ENCODE peak calls at places on chromosomes 16 and 17, in five cellular contexts. W, U, S, N and E are unnamed samples.

GRCh38 chr17:72205357-72205756 is 84.5 kb downstream of the SOX9 start:
- DNase-seq in U (peak), N (no peak), W (no peak), S (no peak), E (no peak)

GRCh38 chr16:88335150-88335685 is 47.5 kb upstream of the ZNF469 start:
- DNase-seq in W (peak), S (no peak), U (no peak), N (no peak), E (no peak)

GRCh38 chr17:12209792-12210191 is 189.1 kb downstream of the MAP2K4 start:
- DNase-seq in N (no peak), U (no peak), S (no peak), W (no peak), E (no peak)

GRCh38 chr16:23504453-23505179 is 5.7 kb downstream of the GGA2 start:
- DNase-seq in S (peak), U (peak), W (peak), N (peak), E (no peak)

GRCh38 chr16:25184771-25185170 is 32.0 kb upstream of the AQP8 start:
- DNase-seq in U (no peak), W (no peak), S (no peak), N (no peak), E (no peak)

GRCh38 chr16:15587152-15587825 is 55.7 kb downstream of the MARF1 start:
- DNase-seq in N (no peak), U (no peak), S (no peak), W (no peak), E (no peak)

GRCh38 chr16:54370653-54371052 is 84.1 kb upstream of the IRX3 start:
- DNase-seq in W (peak), N (no peak), U (peak), S (no peak), E (no peak)

GRCh38 chr16:28192811-28193529 is 18.8 kb downstream of the XPO6 start:
- DNase-seq in N (peak), S (no peak), W (no peak), U (no peak), E (no peak)

GRCh38 chr16:84741351-84741791 is 41.6 kb downstream of the USP10 start:
- DNase-seq in N (no peak), W (no peak), S (peak), U (no peak), E (no peak)

GRCh38 chr17:77288115-77288619 is 147.4 kb downstream of the SEC14L1 start:
- DNase-seq in N (no peak), U (no peak), W (peak), S (peak), E (no peak)

GRCh38 chr16:58421529-58421928 is 29.3 kb downstream of the GINS3 start:
- DNase-seq in U (peak), N (no peak), W (peak), S (peak), E (peak)

GRCh38 chr16:31083981-31084380 is 4.8 kb downstream of the PRSS53 start:
- DNase-seq in S (no peak), U (no peak), N (no peak), W (peak), E (no peak)

GRCh38 chr16:64892843-64893242 is 229.0 kb downstream of the CDH11 start:
- DNase-seq in N (no peak), U (no peak), W (no peak), S (peak), E (no peak)

GRCh38 chr17:28346199-28346580 is 10.6 kb downstream of the TNFAIP1 start:
- DNase-seq in W (no peak), N (no peak), U (peak), S (no peak), E (no peak)

GRCh38 chr17:7572588-7573323 is 6.7 kb upstream of the CD68 start:
- DNase-seq in W (peak), S (peak), U (peak), N (no peak), E (peak)

GRCh38 chr17:57668332-57668731 is 76.8 kb downstream of the CCDC182 start:
- DNase-seq in W (no peak), U (peak), N (no peak), S (no peak), E (peak)

GRCh38 chr17:76048711-76049110 is 21.6 kb upstream of the EVPL start:
- DNase-seq in U (no peak), W (no peak), S (peak), N (no peak), E (no peak)

GRCh38 chr16:26457896-26458295 is 608.8 kb upstream of the C16orf82 start:
- DNase-seq in S (no peak), U (no peak), N (no peak), W (no peak), E (no peak)

GRCh38 chr16:71673190-71673956 is 47.4 kb downstream of the MARVELD3 start:
- DNase-seq in W (no peak), S (no peak), U (no peak), N (no peak), E (no peak)

GRCh38 chr17:29582254-29582765 is 7.1 kb downstream of the GIT1 start:
- DNase-seq in U (no peak), N (no peak), W (no peak), S (no peak), E (no peak)

GRCh38 chr16:81681311-81681710 is 97.8 kb upstream of the PLCG2 start:
- DNase-seq in U (no peak), S (no peak), W (peak), N (no peak), E (no peak)

GRCh38 chr17:12328204-12328603 is 307.5 kb downstream of the MAP2K4 start:
- DNase-seq in U (no peak), S (no peak), N (no peak), W (no peak), E (no peak)

GRCh38 chr17:40560592-40561293 is 4.5 kb downstream of the CCR7 start:
- DNase-seq in U (no peak), W (peak), S (no peak), N (peak), E (no peak)

GRCh38 chr16:21263640-21264211 is 14.4 kb downstream of the CRYM start:
- DNase-seq in W (no peak), S (no peak), U (no peak), N (no peak), E (no peak)

GRCh38 chr17:82243648-82244412 is 15.0 kb downstream of the SLC16A3 start:
- DNase-seq in W (no peak), S (peak), N (no peak), U (no peak), E (no peak)

GRCh38 chr17:65523853-65524664 is 37.4 kb downstream of the AXIN2 start:
- DNase-seq in W (no peak), U (no peak), S (no peak), N (no peak), E (no peak)

GRCh38 chr16:27432600-27432957 is 30.6 kb downstream of the IL21R start:
- DNase-seq in N (no peak), W (no peak), U (no peak), S (peak), E (no peak)

GRCh38 chr16:77500286-77500598 is 65.4 kb upstream of the ADAMTS18 start:
- DNase-seq in N (no peak), W (no peak), S (no peak), U (no peak), E (no peak)